ENCODE peak calls at places on chromosome 10, in eight cellular contexts. E, Y, K, D, P, R, T and V are unnamed samples.

GRCh38 chr10:80996615-80997193 is 459.0 kb downstream of the SH2D4B start:
- DNase-seq in E (no peak), Y (no peak), K (no peak), D (no peak), P (no peak), R (no peak), T (no peak), V (no peak)

GRCh38 chr10:81963606-81964005 is 88.6 kb downstream of the NRG3 start:
- DNase-seq in E (peak), Y (no peak), K (no peak), D (no peak), P (no peak), R (no peak), T (no peak), V (no peak)

GRCh38 chr10:126334272-126334671 is 54.0 kb downstream of the ADAM12 start:
- DNase-seq in E (no peak), Y (no peak), K (no peak), D (no peak), P (peak), R (no peak), T (no peak), V (no peak)

GRCh38 chr10:130435961-130436360 is 299.8 kb downstream of the GLRX3 start:
- DNase-seq in E (no peak), Y (no peak), K (no peak), D (no peak), P (no peak), R (no peak), T (no peak), V (no peak)

GRCh38 chr10:104304346-104304745 is 33.9 kb downstream of the ITPRIP start:
- DNase-seq in E (no peak), Y (no peak), K (no peak), D (no peak), P (no peak), R (no peak), T (no peak), V (no peak)

GRCh38 chr10:122010405-122011050 is 21.6 kb downstream of the TACC2 start:
- DNase-seq in E (no peak), Y (peak), K (no peak), D (no peak), P (no peak), R (no peak), T (no peak), V (no peak)

GRCh38 chr10:71382757-71383156 is 14.0 kb upstream of the CDH23 start:
- DNase-seq in E (no peak), Y (no peak), K (no peak), D (no peak), P (peak), R (no peak), T (no peak), V (no peak)

GRCh38 chr10:106467506-106467905 is 697.0 kb downstream of the SORCS1 start:
- DNase-seq in E (no peak), Y (no peak), K (no peak), D (no peak), P (peak), R (no peak), T (no peak), V (no peak)

GRCh38 chr10:7475046-7475860 is 64.4 kb upstream of the SFMBT2 start:
- DNase-seq in E (no peak), Y (peak), K (no peak), D (no peak), P (no peak), R (no peak), T (peak), V (no peak)

GRCh38 chr10:83753490-83753889 is 385.8 kb upstream of the GHITM start:
- DNase-seq in E (no peak), Y (no peak), K (no peak), D (no peak), P (no peak), R (no peak), T (no peak), V (no peak)

DNA sequence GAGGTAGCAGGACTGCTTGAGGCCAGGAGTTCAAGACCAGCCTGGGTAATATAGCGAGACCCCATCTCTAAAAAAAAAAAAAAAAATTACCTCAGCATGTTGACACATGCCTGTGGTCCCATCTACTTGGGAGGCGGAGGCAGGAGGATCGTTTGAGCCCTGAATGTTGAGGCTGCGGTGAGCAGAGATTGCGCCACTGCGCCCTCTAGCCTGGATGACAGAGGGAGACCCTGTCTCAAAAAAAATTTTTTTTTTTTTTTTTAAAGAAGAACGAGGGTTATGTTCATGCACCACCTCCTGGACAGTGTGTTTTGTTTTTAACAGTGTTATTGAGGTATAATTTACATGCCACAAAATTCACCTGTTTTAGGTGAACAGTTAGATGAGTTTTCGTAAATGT is 51.1 kb upstream of the SEPHS1 start:
- DNase-seq in E (no peak), Y (no peak), K (no peak), D (no peak), P (no peak), R (no peak), T (no peak), V (no peak)
- TF ChIP-seq CTCF in E (no peak), Y (no peak), K (no peak), D (no peak), P (no peak), R (no peak), T (no peak), V (no peak)

DNA sequence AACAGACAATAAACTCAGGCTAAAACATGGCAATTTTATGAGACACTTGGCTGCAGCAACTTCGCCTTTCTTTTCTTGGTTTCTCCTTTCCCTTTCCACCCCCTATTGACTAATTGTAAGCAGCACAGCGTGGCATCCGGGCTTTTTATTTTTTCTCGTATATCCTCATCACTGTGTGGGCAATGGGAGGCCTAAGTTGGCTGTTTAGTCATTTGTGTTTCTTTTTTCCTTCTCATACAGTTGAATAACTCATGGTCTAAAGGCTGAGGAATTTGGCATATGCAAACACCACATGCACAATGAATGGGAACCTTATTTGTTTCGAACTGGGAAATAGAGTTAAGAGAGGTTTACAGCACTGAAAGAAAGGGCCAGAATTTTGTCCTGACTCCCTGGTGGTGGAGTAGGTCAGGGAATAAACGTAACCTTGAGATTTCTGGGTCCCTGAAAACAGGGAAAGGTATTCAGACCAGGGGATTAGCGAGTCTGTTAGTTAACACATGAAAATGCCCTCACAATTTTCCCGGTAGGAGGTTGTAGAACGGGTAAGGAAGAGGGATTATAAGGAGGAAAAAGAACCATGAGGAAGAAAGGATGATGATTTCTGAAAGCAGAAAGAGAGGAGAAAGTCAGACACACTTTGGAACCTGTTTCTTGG is 858.3 kb downstream of the KCNMA1 start:
- DNase-seq in E (peak), Y (peak), K (no peak), D (peak), P (peak), R (no peak), T (no peak), V (no peak)
- TF ChIP-seq CTCF in E (no peak), Y (no peak), K (no peak), D (peak), P (peak), R (no peak), T (no peak), V (no peak)

DNA sequence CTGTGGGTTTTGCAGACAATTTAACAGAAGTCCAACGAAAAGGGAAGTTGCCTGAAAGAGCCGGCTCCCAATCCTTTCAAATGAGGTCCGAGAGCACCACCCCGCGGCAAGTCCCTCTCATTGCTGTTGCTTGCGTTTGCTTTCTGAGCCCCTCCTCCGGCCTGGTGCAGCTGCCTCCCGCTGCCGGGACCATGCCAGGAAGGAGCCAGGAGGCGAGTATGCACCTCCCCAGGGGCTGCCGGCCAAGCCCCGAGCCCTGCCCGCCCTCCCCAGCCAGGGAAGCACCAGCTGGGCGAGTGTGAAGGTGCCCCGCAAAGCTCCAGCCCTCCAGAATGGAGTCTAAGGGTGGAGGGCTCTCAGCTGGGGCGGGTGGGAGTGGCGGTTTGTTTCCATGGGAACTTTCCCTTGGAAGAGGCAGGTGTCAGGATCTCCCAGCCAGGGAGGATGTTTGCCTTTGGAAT is 25.8 kb upstream of the PPP2R2D start:
- DNase-seq in E (peak), Y (peak), K (peak), D (peak), P (peak), R (peak), T (peak), V (peak)
- TF ChIP-seq CTCF in E (peak), Y (peak), K (peak), D (peak), P (peak), R (no peak), T (peak), V (peak)

GRCh38 chr10:14556285-14556956 is 218.3 kb downstream of the FAM107B start:
- DNase-seq in E (no peak), Y (no peak), K (no peak), D (no peak), P (peak), R (no peak), T (no peak), V (peak)
- TF ChIP-seq CTCF in E (no peak), Y (no peak), K (peak), D (no peak), P (peak), R (no peak), T (no peak), V (peak)

DNA sequence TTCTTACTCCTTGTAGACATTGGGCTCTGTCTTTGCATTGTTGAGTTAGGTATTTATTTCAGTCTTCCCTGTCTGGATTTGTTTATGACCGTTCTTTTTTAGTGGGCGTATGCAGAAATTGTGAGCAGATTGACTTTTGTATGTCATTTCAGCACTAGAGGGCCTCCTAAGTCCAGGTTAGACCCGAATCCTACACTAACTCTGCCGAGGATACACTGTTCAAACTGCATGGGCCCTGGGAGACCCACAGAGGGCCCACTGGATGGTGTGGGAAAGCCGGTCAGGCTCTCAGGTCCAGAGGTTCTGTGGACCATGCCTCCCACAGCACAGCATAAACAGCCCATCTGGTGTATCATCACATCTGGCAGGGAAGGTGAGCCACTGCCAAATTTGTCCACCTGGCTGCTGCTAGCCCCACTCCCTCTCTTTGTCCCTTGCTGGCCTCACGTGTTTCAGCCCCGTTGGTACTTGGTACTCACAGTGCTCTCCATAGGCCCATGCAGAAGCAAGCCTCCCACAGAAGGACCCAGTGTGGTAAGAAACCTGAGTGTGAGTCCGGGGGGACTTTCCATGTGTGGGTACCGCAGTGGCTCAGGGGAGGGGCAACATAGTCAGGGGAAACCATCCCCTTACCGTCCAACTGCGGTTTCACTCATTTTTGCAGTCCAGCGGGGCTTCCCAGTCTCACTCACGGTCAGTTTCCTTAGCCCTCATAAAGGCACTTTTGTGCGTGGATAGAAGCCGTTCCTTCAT is 112.8 kb downstream of the APBB1IP start:
- DNase-seq in E (peak), Y (no peak), K (peak), D (no peak), P (no peak), R (no peak), T (no peak), V (no peak)
- TF ChIP-seq CTCF in E (peak), Y (no peak), K (peak), D (no peak), P (no peak), R (no peak), T (no peak), V (no peak)

GRCh38 chr10:117449636-117450035 is 74.4 kb upstream of the PDZD8 start:
- DNase-seq in E (no peak), Y (no peak), K (no peak), D (no peak), P (no peak), R (peak), T (no peak), V (no peak)
- TF ChIP-seq CTCF in E (no peak), Y (peak), K (peak), D (no peak), P (peak), R (no peak), T (no peak), V (peak)

GRCh38 chr10:116809528-116810500 is 39.5 kb upstream of the ENO4 start:
- DNase-seq in E (peak), Y (no peak), K (no peak), D (no peak), P (no peak), R (peak), T (no peak), V (no peak)
- TF ChIP-seq CTCF in E (peak), Y (peak), K (peak), D (peak), P (peak), R (no peak), T (no peak), V (peak)

GRCh38 chr10:10497245-10497644 is 520.4 kb upstream of the CELF2 start:
- DNase-seq in E (no peak), Y (no peak), K (no peak), D (no peak), P (no peak), R (no peak), T (no peak), V (no peak)
- TF ChIP-seq CTCF in E (peak), Y (no peak), K (no peak), D (no peak), P (no peak), R (no peak), T (no peak), V (no peak)

GRCh38 chr10:114874827-114875541 is 53.4 kb downstream of the FHIP2A start:
- DNase-seq in E (no peak), Y (peak), K (peak), D (no peak), P (peak), R (no peak), T (no peak), V (peak)
- TF ChIP-seq CTCF in E (no peak), Y (no peak), K (no peak), D (no peak), P (peak), R (no peak), T (no peak), V (peak)

GRCh38 chr10:34736976-34737771 is 77.9 kb downstream of the PARD3 start:
- DNase-seq in E (no peak), Y (no peak), K (no peak), D (no peak), P (no peak), R (no peak), T (no peak), V (no peak)
- TF ChIP-seq CTCF in E (no peak), Y (no peak), K (no peak), D (no peak), P (no peak), R (no peak), T (no peak), V (no peak)